ENCODE peak calls at places on chromosome 4, in seven cellular contexts. K, L, Z, M, G, F and S are unnamed samples.

GRCh38 chr4:114607086-114607485 is 8.5 kb downstream of the UGT8 start:
- DNase-seq in Z (no peak), M (no peak), K (no peak), F (no peak), G (no peak), L (no peak), S (no peak)

GRCh38 chr4:4425696-4426095 is 38.8 kb downstream of the NSG1 start:
- DNase-seq in F (no peak), G (no peak), L (no peak), M (no peak), Z (no peak), K (no peak), S (no peak)

GRCh38 chr4:74934016-74934821 is 1.3 kb downstream of the PARM1 start:
- DNase-seq in K (peak; percentile 1), F (no peak), L (no peak), Z (peak; percentile 44), G (peak; percentile 26), M (peak; percentile 9), S (peak; percentile 33)

GRCh38 chr4:89939464-89939863 is 44.8 kb downstream of the MMRN1 start:
- DNase-seq in G (no peak), M (no peak), Z (peak; percentile 12), L (no peak), F (no peak), K (no peak), S (peak; percentile 48)

GRCh38 chr4:113837397-113837796 is 75.9 kb upstream of the CAMK2D start:
- DNase-seq in G (peak; percentile 87), F (no peak), M (peak; percentile 87), L (peak; percentile 2), Z (peak; percentile 1), K (no peak), S (no peak)

GRCh38 chr4:66169341-66169740 is 499.1 kb upstream of the EPHA5 start:
- DNase-seq in M (peak; percentile 2), Z (no peak), F (no peak), K (no peak), L (no peak), G (peak; percentile 42), S (no peak)

GRCh38 chr4:8156617-8157016 is 2.0 kb downstream of the ABLIM2 start:
- DNase-seq in K (no peak), L (no peak), G (no peak), F (no peak), M (no peak), Z (no peak), S (peak; percentile 31)

GRCh38 chr4:105145059-105145912 is 1.4 kb upstream of the TET2 start:
- DNase-seq in G (no peak), L (peak; percentile 29), F (no peak), M (no peak), K (no peak), Z (no peak), S (no peak)

GRCh38 chr4:90127706-90128345 is 632 bp downstream of the CCSER1 start:
- DNase-seq in K (peak; percentile 5), M (peak; percentile 1), F (no peak), G (no peak), L (no peak), Z (peak; percentile 62), S (peak; percentile 80)

GRCh38 chr4:3337357-3337732 is 44.5 kb downstream of the RGS12 start:
- DNase-seq in K (no peak), G (no peak), M (no peak), F (no peak), Z (no peak), L (no peak), S (no peak)

GRCh38 chr4:169619958-169620845 is at the start of gene CLCN3:
- DNase-seq in F (peak; percentile 95), L (peak; percentile 95), K (peak; percentile 94), G (peak; percentile 98), Z (peak; percentile 99), M (peak; percentile 89), S (peak; percentile 96)

GRCh38 chr4:188408244-188409067 is 269.2 kb downstream of the TRIML1 start:
- DNase-seq in G (peak; percentile 70), L (no peak), K (no peak), Z (no peak), F (no peak), M (no peak), S (no peak)